ENCODE peak calls at places on chromosomes 12 and 14, in ten cellular contexts. E, Z, X, N, W, Y, P, T, H and G are unnamed samples. For H3K27me3, the result is how much of the 10 kb centered on the place peaks cover.

GRCh38 chr14:42654707-42655106 is 1048.0 kb downstream of the LRFN5 start:
- DNase-seq in E (no peak), Z (no peak), X (no peak), N (no peak), W (no peak), Y (no peak), P (no peak), T (no peak), H (no peak), G (no peak)

GRCh38 chr14:88554458-88555286 is at the start of gene PTPN21:
- DNase-seq in E (peak), Z (no peak), X (peak), N (peak), W (peak), Y (peak), P (peak), T (peak), H (peak), G (peak)

GRCh38 chr12:85279449-85280137 is 427 bp upstream of the ALX1 start:
- DNase-seq in E (no peak), Z (no peak), X (no peak), N (no peak), W (no peak), Y (no peak), P (no peak), T (peak), H (no peak), G (no peak)

GRCh38 chr14:74019743-74020142 is 594 bp downstream of the BBOF1 start:
- DNase-seq in E (no peak), Z (no peak), X (peak), N (no peak), W (no peak), Y (peak), P (peak), T (no peak), H (no peak), G (no peak)

GRCh38 chr12:89610366-89610765 is 84.5 kb upstream of the POC1B start:
- DNase-seq in E (no peak), Z (no peak), X (no peak), N (no peak), W (no peak), Y (no peak), P (peak), T (no peak), H (no peak), G (no peak)

GRCh38 chr12:16796168-16796567 is 190.2 kb upstream of the LMO3 start:
- DNase-seq in E (no peak), Z (no peak), X (no peak), N (no peak), W (no peak), Y (no peak), P (no peak), T (no peak), H (no peak), G (no peak)

GRCh38 chr12:3417937-3418336 is 73.1 kb upstream of the PRMT8 start:
- DNase-seq in E (peak), Z (no peak), X (no peak), N (no peak), W (no peak), Y (no peak), P (no peak), T (no peak), H (no peak), G (no peak)

GRCh38 chr14:24974591-24975374 is 75.2 kb downstream of the STXBP6 start:
- DNase-seq in E (no peak), Z (no peak), X (no peak), N (no peak), W (no peak), Y (no peak), P (peak), T (no peak), H (no peak), G (no peak)

GRCh38 chr12:105358789-105359188 is 28.3 kb downstream of the C12orf75 start:
- DNase-seq in E (no peak), Z (no peak), X (no peak), N (no peak), W (no peak), Y (no peak), P (no peak), T (no peak), H (no peak), G (no peak)

GRCh38 chr12:113162102-113163029 is 12.8 kb downstream of the CFAP73 start:
- DNase-seq in E (no peak), Z (no peak), X (peak), N (no peak), W (no peak), Y (peak), P (peak), T (no peak), H (peak), G (no peak)

GRCh38 chr12:66708704-66709443 is 30.0 kb upstream of the GRIP1 start:
- DNase-seq in E (no peak), Z (peak), X (peak), N (no peak), W (no peak), Y (no peak), P (peak), T (no peak), H (no peak), G (no peak)

GRCh38 chr12:82225871-82226270 is 132.3 kb downstream of the CCDC59 start:
- DNase-seq in E (no peak), Z (no peak), X (no peak), N (no peak), W (no peak), Y (no peak), P (no peak), T (no peak), H (no peak), G (no peak)

GRCh38 chr12:116121453-116121871 is 156.0 kb downstream of the MED13L start:
- DNase-seq in E (no peak), Z (no peak), X (peak), N (no peak), W (no peak), Y (peak), P (peak), T (no peak), H (no peak), G (no peak)

GRCh38 chr14:68403191-68403781 is 389.6 kb downstream of the ZFP36L1 start:
- DNase-seq in E (no peak), Z (no peak), X (no peak), N (no peak), W (no peak), Y (peak), P (no peak), T (no peak), H (no peak), G (no peak)

GRCh38 chr14:68405959-68406358 is 386.9 kb downstream of the ZFP36L1 start:
- DNase-seq in E (no peak), Z (no peak), X (peak), N (no peak), W (no peak), Y (peak), P (peak), T (no peak), H (no peak), G (no peak)

GRCh38 chr14:68402525-68403101 is 390.3 kb downstream of the ZFP36L1 start:
- DNase-seq in E (no peak), Z (no peak), X (no peak), N (no peak), W (no peak), Y (no peak), P (no peak), T (no peak), H (no peak), G (no peak)

GRCh38 chr14:68404652-68405183 is 388.1 kb downstream of the ZFP36L1 start:
- DNase-seq in E (no peak), Z (no peak), X (no peak), N (no peak), W (no peak), Y (peak), P (no peak), T (no peak), H (no peak), G (no peak)

GRCh38 chr14:68403794-68404522 is 388.9 kb downstream of the ZFP36L1 start:
- DNase-seq in E (no peak), Z (no peak), X (no peak), N (no peak), W (no peak), Y (no peak), P (no peak), T (no peak), H (no peak), G (no peak)
- H3K27ac ChIP-seq in E (no peak), Z (peak), X (no peak), N (peak), W (no peak), Y (no peak), P (peak), T (peak), H (no peak), G (peak)

GRCh38 chr12:47079894-47080724 is at the start of gene AMIGO2:
- DNase-seq in E (peak), Z (peak), X (peak), N (peak), W (peak), Y (peak), P (peak), T (peak), H (peak), G (peak)
- H3K27me3 ChIP-seq in E (under half), Z (under half), X (under half), N (under half), W (under half), Y (under half), P (under half), T (under half), H (under half), G (under half)

DNA sequence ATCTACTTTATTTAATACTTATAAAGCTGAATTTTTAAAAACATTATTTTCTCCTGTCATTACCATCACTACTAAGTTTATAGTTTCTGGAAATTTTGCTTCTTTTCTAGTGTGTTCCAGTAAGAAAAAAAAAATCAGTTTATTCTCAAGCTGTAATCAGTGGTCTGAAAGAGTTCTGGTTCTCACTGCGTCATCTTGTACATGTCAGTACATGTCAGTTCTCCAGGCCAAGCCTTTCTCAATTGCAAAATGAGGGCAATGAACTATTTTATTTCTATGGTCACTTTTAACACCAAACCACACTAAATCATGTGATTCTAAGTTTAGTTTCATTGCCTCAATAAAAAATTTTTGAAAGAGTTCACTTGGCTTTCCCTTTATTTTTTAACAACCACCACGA is 468.9 kb upstream of the LRFN5 start:
- DNase-seq in E (no peak), Z (no peak), X (no peak), N (no peak), W (no peak), Y (no peak), P (no peak), T (no peak), H (no peak), G (no peak)
- H3K27ac ChIP-seq in E (no peak), Z (no peak), X (no peak), N (no peak), W (no peak), Y (no peak), P (no peak), T (no peak), H (no peak), G (no peak)

GRCh38 chr14:64394973-64395633 is 7.0 kb downstream of the MTHFD1 start:
- DNase-seq in E (no peak), Z (no peak), X (no peak), N (no peak), W (no peak), Y (no peak), P (no peak), T (no peak), H (no peak), G (no peak)
- H3K27me3 ChIP-seq in E (under half), Z (under half), X (under half), N (under half), W (under half), Y (under half), P (under half), T (under half), H (under half), G (under half)

DNA sequence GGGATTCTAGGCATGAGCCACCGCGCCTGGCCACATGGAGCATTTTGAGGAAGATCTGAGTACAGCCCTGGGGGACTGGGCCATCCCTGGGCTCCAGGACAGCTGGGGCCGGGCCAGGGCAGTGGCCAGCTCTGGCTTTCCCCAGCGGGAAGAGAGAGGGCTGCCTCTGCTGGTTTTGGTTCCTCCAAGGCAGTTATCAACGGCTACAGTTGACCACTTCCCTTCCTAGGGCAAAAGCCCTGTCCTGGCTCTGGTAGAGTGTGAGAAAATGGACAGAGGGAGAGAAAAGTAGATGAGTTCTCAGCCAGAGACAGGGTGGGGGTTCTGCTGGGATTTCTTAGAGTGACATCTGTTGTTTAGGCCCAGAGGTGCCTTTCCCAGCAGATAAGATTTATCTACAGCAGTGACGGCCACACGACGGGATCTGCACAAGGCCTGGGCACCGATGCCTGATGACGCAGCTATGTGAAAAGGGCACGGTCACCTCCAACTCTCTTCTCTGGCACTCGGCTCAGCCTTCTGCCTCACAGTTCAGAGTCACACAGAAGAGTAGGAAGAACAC is 5.5 kb upstream of the HVCN1 start:
- DNase-seq in E (peak), Z (no peak), X (no peak), N (peak), W (no peak), Y (no peak), P (peak), T (no peak), H (no peak), G (peak)
- H3K27ac ChIP-seq in E (peak), Z (no peak), X (no peak), N (peak), W (no peak), Y (no peak), P (peak), T (no peak), H (no peak), G (peak)

GRCh38 chr12:48973531-48973930 is 2.0 kb upstream of the WNT10B start:
- DNase-seq in E (peak), Z (no peak), X (peak), N (no peak), W (no peak), Y (no peak), P (peak), T (no peak), H (peak), G (no peak)
- H3K27me3 ChIP-seq in E (under half), Z (under half), X (half or more), N (half or more), W (half or more), Y (half or more), P (half or more), T (under half), H (under half), G (half or more)

GRCh38 chr12:75628916-75629315 is 117.5 kb upstream of the KRR1 start:
- DNase-seq in E (no peak), Z (no peak), X (no peak), N (no peak), W (no peak), Y (no peak), P (no peak), T (no peak), H (no peak), G (no peak)

GRCh38 chr12:75622492-75622891 is 111.1 kb upstream of the KRR1 start:
- DNase-seq in E (no peak), Z (no peak), X (no peak), N (no peak), W (no peak), Y (no peak), P (no peak), T (no peak), H (no peak), G (no peak)

GRCh38 chr12:75628511-75628910 is 117.1 kb upstream of the KRR1 start:
- DNase-seq in E (no peak), Z (no peak), X (no peak), N (no peak), W (no peak), Y (no peak), P (no peak), T (no peak), H (no peak), G (no peak)

GRCh38 chr12:75623631-75624118 is 112.3 kb upstream of the KRR1 start:
- DNase-seq in E (no peak), Z (no peak), X (peak), N (no peak), W (no peak), Y (peak), P (peak), T (no peak), H (no peak), G (no peak)
- H3K27ac ChIP-seq in E (no peak), Z (no peak), X (no peak), N (no peak), W (no peak), Y (no peak), P (no peak), T (no peak), H (no peak), G (no peak)

GRCh38 chr14:61335876-61336275 is 14.5 kb downstream of the PRKCH start:
- DNase-seq in E (no peak), Z (peak), X (no peak), N (no peak), W (no peak), Y (no peak), P (no peak), T (no peak), H (no peak), G (no peak)

GRCh38 chr14:61334197-61334701 is 12.9 kb downstream of the PRKCH start:
- DNase-seq in E (no peak), Z (no peak), X (no peak), N (no peak), W (no peak), Y (no peak), P (no peak), T (no peak), H (no peak), G (no peak)

GRCh38 chr14:61337893-61338292 is 16.5 kb downstream of the PRKCH start:
- DNase-seq in E (no peak), Z (peak), X (no peak), N (no peak), W (no peak), Y (no peak), P (no peak), T (no peak), H (no peak), G (no peak)

GRCh38 chr14:61332658-61333029 is 11.3 kb downstream of the PRKCH start:
- DNase-seq in E (no peak), Z (no peak), X (no peak), N (no peak), W (no peak), Y (no peak), P (no peak), T (no peak), H (no peak), G (no peak)

GRCh38 chr14:61335049-61335448 is 13.7 kb downstream of the PRKCH start:
- DNase-seq in E (no peak), Z (peak), X (no peak), N (no peak), W (no peak), Y (no peak), P (no peak), T (no peak), H (no peak), G (no peak)
- H3K27me3 ChIP-seq in E (under half), Z (under half), X (under half), N (under half), W (under half), Y (under half), P (under half), T (under half), H (under half), G (under half)